ENCODE peak calls at places on chromosomes 2 and 18, in four cellular contexts. F is uterus, T is adrenal gland, A is heart left ventricle. Z is an unnamed sample.

GRCh38 chr2:3703741-3704355 is 473 bp downstream of the DCDC2C start:
- DNase-seq in F (no peak), T (no peak), A (no peak), Z (no peak)

GRCh38 chr2:215826838-215827441 is 186.4 kb downstream of the MREG start:
- DNase-seq in F (no peak), T (no peak), A (no peak), Z (no peak)

GRCh38 chr18:79400591-79401381 is 5.1 kb downstream of the NFATC1 start:
- DNase-seq in F (no peak), T (no peak), A (peak), Z (no peak)

GRCh38 chr18:12401881-12402280 is 5.8 kb upstream of the PRELID3A start:
- DNase-seq in F (no peak), T (no peak), A (no peak), Z (no peak)

GRCh38 chr2:84741182-84741822 is 139.6 kb downstream of the TRABD2A start:
- DNase-seq in F (no peak), T (no peak), A (no peak), Z (no peak)

GRCh38 chr2:63050186-63050915 is at the start of gene OTX1:
- DNase-seq in F (peak), T (peak), A (no peak), Z (no peak)

GRCh38 chr2:238488347-238488826 is 61.7 kb downstream of the ASB1 start:
- DNase-seq in F (no peak), T (no peak), A (no peak), Z (no peak)

GRCh38 chr2:162156149-162156548 is 4.1 kb upstream of the GCG start:
- DNase-seq in F (no peak), T (no peak), A (no peak), Z (no peak)

GRCh38 chr2:199303814-199304213 is 153.9 kb downstream of the SATB2 start:
- DNase-seq in F (no peak), T (no peak), A (no peak), Z (no peak)

GRCh38 chr2:68320118-68320641 is 431 bp upstream of the CNRIP1 start:
- DNase-seq in F (peak), T (peak), A (peak), Z (no peak)

GRCh38 chr18:45664824-45665763 is 49.8 kb downstream of the SLC14A2 start:
- DNase-seq in F (peak), T (peak), A (peak), Z (peak)

GRCh38 chr2:109644571-109645275 is 30.6 kb downstream of the SOWAHC start:
- DNase-seq in F (no peak), T (no peak), A (peak), Z (no peak)
- TF ChIP-seq POLR2A in F (no peak), T (no peak), A (no peak), Z (no peak)

GRCh38 chr18:75365837-75366236 is 61.7 kb downstream of the SMIM21 start:
- DNase-seq in F (no peak), T (no peak), A (no peak), Z (no peak)
- TF ChIP-seq CTCF in F (no peak), T (no peak), A (no peak), Z (no peak)

DNA sequence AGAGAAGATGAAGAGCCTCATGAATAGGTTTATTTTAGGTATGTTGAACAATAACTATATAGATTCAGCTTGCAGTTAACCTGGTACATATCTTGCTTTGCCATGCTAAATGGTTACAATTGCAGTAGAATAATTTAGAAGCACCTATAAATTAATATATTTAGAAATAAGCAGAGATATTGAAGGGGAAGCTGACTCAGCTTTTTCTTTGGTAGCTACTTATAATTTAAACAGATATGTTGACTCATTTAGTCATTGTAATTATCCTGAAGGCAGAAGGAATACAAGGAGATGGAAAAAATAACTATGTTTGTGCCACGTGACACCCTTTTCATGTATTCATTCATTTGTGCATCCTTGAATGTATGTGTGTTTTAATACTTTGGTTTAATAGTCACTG is 755.5 kb downstream of the SUCLG1 start:
- DNase-seq in F (no peak), T (no peak), A (no peak), Z (no peak)
- TF ChIP-seq POLR2A in F (no peak), T (no peak), A (no peak), Z (no peak)

DNA sequence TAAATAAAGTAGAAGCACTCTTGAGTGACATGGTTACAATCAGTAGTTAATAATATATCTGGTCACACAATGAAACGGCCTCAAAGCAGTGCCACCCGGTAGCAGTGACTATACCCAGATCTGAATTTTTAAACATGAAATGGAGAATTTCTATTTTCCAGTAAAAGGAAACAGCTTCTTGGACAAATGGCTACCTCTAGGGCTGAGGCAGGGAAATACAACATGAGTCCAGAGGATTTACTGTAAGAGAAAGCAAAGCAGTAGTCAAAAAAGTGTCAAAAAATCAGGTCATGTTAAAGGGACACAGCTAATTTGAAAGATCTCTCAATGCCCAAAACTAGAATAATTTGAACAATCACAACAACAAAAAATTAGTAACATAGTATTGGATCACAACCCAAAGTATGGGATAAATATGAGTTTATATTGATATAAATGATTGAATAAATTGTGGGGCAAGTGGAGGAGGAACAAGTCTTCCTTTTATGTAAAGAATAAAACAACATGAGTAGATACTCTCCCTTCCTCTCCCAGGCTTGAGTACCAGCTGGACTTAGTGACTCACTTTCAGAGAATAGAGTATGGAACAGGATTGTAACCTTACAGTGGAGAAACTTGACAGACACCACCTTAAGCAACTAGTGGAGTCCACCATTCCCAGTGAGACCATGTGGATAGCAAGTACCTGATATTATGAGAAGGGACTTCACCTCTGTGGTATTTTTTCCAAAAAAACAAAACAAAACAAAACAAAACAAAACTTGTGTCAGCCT is 180.8 kb downstream of the MBD2 start:
- DNase-seq in F (no peak), T (no peak), A (no peak), Z (no peak)
- TF ChIP-seq CTCF in F (no peak), T (no peak), A (peak), Z (no peak)

DNA sequence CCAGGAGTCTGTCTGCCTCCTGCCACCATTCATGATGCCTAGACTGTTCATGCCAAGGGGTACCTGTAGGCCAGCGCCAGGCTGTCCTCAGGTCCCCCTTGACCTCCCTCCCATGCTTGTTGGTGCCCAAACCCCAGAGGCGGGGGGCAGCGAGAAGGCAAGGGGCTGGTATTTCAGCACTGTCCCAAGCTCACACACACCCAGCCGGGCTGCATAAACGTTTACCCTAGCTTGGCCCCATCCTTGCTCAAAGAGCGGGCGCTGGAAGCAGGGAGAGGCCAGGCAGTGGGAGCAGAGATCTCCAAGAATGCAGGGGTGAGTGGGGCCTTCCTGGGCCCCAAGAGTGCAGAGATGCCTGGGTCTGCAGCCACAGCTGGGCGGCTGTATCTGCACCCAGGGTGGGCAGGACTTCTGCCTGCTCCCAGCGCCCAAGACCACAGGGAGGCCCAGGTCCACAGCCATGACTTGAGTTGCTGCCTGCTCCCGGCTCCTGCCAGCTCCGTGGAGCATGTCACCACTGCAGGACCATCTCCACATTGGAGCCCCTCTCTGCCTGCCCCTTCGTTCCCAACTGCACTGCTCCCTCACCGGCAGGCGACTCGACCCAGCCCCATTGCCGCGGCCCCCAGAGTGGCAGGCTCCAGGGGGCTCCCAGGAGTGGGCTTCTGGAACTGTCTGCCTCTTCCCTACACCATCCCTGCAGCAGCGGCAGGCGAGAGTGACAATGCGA is 616.6 kb downstream of the METTL4 start:
- DNase-seq in F (no peak), T (no peak), A (no peak), Z (no peak)
- TF ChIP-seq POLR2A in F (no peak), T (no peak), A (no peak), Z (no peak)

GRCh38 chr2:74792282-74792681 is 41.6 kb upstream of the HK2 start:
- DNase-seq in F (no peak), T (no peak), A (no peak), Z (no peak)
- TF ChIP-seq CTCF in F (no peak), T (no peak), A (no peak), Z (no peak)

GRCh38 chr2:127217470-127218325 is 2.4 kb downstream of the CYP27C1 start:
- DNase-seq in F (no peak), T (no peak), A (no peak), Z (no peak)

GRCh38 chr2:127220807-127221527 is 868 bp upstream of the CYP27C1 start:
- DNase-seq in F (no peak), T (no peak), A (no peak), Z (no peak)

GRCh38 chr2:127218843-127219715 is 1.0 kb downstream of the CYP27C1 start:
- DNase-seq in F (no peak), T (no peak), A (no peak), Z (no peak)

GRCh38 chr2:127219716-127220090 is 396 bp downstream of the CYP27C1 start:
- DNase-seq in F (no peak), T (no peak), A (no peak), Z (no peak)

DNA sequence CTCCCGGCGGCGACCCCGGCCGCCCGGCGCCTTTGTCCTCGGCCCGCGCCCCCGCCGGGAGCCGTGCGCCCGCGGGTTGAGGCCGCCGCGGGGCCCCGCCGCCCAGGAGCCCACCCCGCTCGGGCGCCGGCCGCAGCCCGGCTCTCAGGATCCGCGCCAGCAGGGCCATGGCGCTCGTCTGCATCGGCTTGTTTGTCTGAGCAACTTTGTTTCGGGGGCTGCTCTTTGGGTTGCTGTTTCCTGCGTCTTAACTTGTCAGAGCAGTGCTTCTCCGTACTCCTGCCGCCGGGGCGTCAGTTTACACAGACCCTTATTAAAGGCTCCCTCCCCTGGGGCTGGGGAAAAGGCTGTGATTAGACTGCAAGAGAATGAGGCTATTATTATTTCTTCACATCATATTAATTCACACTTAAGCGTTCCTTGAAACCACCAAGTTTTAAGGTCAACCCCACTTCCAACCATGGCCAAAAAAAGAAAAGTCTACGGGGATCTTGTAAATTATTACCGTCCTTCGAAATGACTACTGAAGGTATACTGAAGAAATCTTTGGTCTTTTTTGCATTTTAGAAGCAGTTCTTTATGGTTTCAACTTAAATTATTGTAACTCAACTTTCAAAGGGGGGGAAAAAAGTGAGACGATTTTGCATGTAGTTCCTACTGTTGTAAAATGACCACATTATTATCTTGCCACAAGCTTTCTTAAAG is at the start of gene CYP27C1:
- DNase-seq in F (no peak), T (no peak), A (no peak), Z (no peak)
- TF ChIP-seq POLR2A in F (no peak), T (no peak), A (no peak), Z (no peak)

DNA sequence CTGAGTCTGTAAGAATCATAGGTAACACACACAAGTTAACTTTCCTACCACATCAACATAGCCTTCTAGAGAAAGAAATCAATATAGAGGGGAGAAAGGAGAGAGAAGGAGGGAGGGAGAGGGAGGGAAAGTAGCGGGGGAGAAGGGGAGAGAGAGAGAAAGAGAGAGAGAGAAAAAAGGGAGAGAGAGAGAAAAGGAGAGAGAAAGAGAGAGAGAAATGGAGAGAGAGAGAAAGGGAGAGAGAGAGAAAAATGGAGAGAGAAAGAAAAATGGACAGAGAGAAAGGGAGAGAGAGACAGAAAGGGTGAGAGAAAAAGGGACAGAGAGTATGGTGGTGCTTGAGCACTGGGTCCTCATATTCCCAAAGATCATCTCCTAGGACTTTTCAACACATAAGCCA is 591.7 kb downstream of the ZEB2 start:
- DNase-seq in F (no peak), T (no peak), A (no peak), Z (no peak)
- TF ChIP-seq CTCF in F (no peak), T (no peak), A (no peak), Z (no peak)